ENCODE peak calls at places on chromosomes 4 and X, in seven cellular contexts. One of them, this sample, is unnamed.

GRCh38 chr4:153668647-153669046 is 15.4 kb upstream of the TLR2 start:
- DNase-seq in stomach: no peak
- DNase-seq in heart left ventricle: no peak
- DNase-seq in tibial nerve: no peak
- DNase-seq in uterus: no peak
- DNase-seq in body of pancreas: no peak
- DNase-seq in adrenal gland: no peak
- DNase-seq in this sample: no peak

GRCh38 chr4:148834804-148835598 is 392.8 kb upstream of the NR3C2 start:
- DNase-seq in stomach: no peak
- DNase-seq in heart left ventricle: no peak
- DNase-seq in tibial nerve: no peak
- DNase-seq in uterus: no peak
- DNase-seq in body of pancreas: no peak
- DNase-seq in adrenal gland: no peak
- DNase-seq in this sample: no peak

GRCh38 chr4:41288254-41288653 is 31.5 kb downstream of the UCHL1 start:
- DNase-seq in stomach: no peak
- DNase-seq in heart left ventricle: no peak
- DNase-seq in tibial nerve: no peak
- DNase-seq in uterus: no peak
- DNase-seq in body of pancreas: no peak
- DNase-seq in adrenal gland: no peak
- DNase-seq in this sample: no peak

GRCh38 chr4:138242076-138242829 is at the start of gene SLC7A11:
- DNase-seq in stomach: peak
- DNase-seq in heart left ventricle: no peak
- DNase-seq in tibial nerve: peak
- DNase-seq in uterus: peak
- DNase-seq in body of pancreas: peak
- DNase-seq in adrenal gland: peak
- DNase-seq in this sample: peak

GRCh38 chr4:178633263-178633662 is 1191.0 kb upstream of the AGA start:
- DNase-seq in stomach: no peak
- DNase-seq in heart left ventricle: no peak
- DNase-seq in tibial nerve: no peak
- DNase-seq in uterus: no peak
- DNase-seq in body of pancreas: no peak
- DNase-seq in adrenal gland: no peak
- DNase-seq in this sample: no peak

GRCh38 chr4:165384608-165385007 is 5.8 kb downstream of the CPE start:
- DNase-seq in stomach: no peak
- DNase-seq in heart left ventricle: no peak
- DNase-seq in tibial nerve: no peak
- DNase-seq in uterus: no peak
- DNase-seq in body of pancreas: no peak
- DNase-seq in adrenal gland: no peak
- DNase-seq in this sample: no peak

GRCh38 chr4:42605264-42605663 is 51.6 kb downstream of the ATP8A1 start:
- DNase-seq in stomach: no peak
- DNase-seq in heart left ventricle: no peak
- DNase-seq in tibial nerve: no peak
- DNase-seq in uterus: no peak
- DNase-seq in body of pancreas: no peak
- DNase-seq in adrenal gland: no peak
- DNase-seq in this sample: no peak

GRCh38 chr4:86032476-86033022 is 327.3 kb downstream of the MAPK10 start:
- DNase-seq in stomach: no peak
- DNase-seq in heart left ventricle: peak
- DNase-seq in tibial nerve: peak
- DNase-seq in uterus: peak
- DNase-seq in body of pancreas: no peak
- DNase-seq in adrenal gland: no peak
- DNase-seq in this sample: no peak

GRCh38 chr4:24980064-24980690 is 50.6 kb downstream of the LGI2 start:
- DNase-seq in stomach: peak
- DNase-seq in heart left ventricle: peak
- DNase-seq in tibial nerve: peak
- DNase-seq in uterus: peak
- DNase-seq in body of pancreas: peak
- DNase-seq in adrenal gland: peak
- DNase-seq in this sample: no peak

GRCh38 chr4:42048394-42048793 is 58.1 kb downstream of the SLC30A9 start:
- DNase-seq in stomach: no peak
- DNase-seq in heart left ventricle: no peak
- DNase-seq in tibial nerve: no peak
- DNase-seq in uterus: no peak
- DNase-seq in body of pancreas: no peak
- DNase-seq in adrenal gland: no peak
- DNase-seq in this sample: no peak

GRCh38 chr4:44425614-44426208 is 22.9 kb downstream of the KCTD8 start:
- DNase-seq in stomach: no peak
- DNase-seq in heart left ventricle: no peak
- DNase-seq in tibial nerve: no peak
- DNase-seq in uterus: no peak
- DNase-seq in body of pancreas: no peak
- DNase-seq in adrenal gland: no peak
- DNase-seq in this sample: no peak

GRCh38 chrX:29862126-29862664 is 353.2 kb upstream of the MAGEB2 start:
- DNase-seq in stomach: no peak
- DNase-seq in heart left ventricle: no peak
- DNase-seq in tibial nerve: no peak
- DNase-seq in uterus: no peak
- DNase-seq in body of pancreas: no peak
- DNase-seq in adrenal gland: no peak
- DNase-seq in this sample: no peak

GRCh38 chrX:1212532-1212931 is at the start of gene CRLF2:
- DNase-seq in stomach: no peak
- DNase-seq in heart left ventricle: no peak
- DNase-seq in tibial nerve: no peak
- DNase-seq in uterus: no peak
- DNase-seq in body of pancreas: no peak
- DNase-seq in adrenal gland: no peak
- DNase-seq in this sample: no peak

GRCh38 chr4:72006576-72006975 is 25.2 kb upstream of the NPFFR2 start:
- DNase-seq in stomach: no peak
- DNase-seq in heart left ventricle: no peak
- DNase-seq in tibial nerve: no peak
- DNase-seq in uterus: no peak
- DNase-seq in body of pancreas: no peak
- DNase-seq in adrenal gland: no peak
- DNase-seq in this sample: no peak

GRCh38 chr4:82469776-82470345 is 39.5 kb downstream of the ENOPH1 start:
- DNase-seq in stomach: no peak
- DNase-seq in heart left ventricle: no peak
- DNase-seq in tibial nerve: no peak
- DNase-seq in uterus: no peak
- DNase-seq in body of pancreas: no peak
- DNase-seq in adrenal gland: peak
- DNase-seq in this sample: no peak

GRCh38 chr4:66649236-66649635 is 896.1 kb downstream of the CENPC start:
- DNase-seq in stomach: no peak
- DNase-seq in heart left ventricle: no peak
- DNase-seq in tibial nerve: no peak
- DNase-seq in uterus: no peak
- DNase-seq in body of pancreas: no peak
- DNase-seq in adrenal gland: no peak
- DNase-seq in this sample: no peak

GRCh38 chrX:44705817-44706551 is 137.8 kb upstream of the DUSP21 start:
- DNase-seq in stomach: no peak
- DNase-seq in heart left ventricle: no peak
- DNase-seq in tibial nerve: no peak
- DNase-seq in uterus: no peak
- DNase-seq in body of pancreas: no peak
- DNase-seq in adrenal gland: no peak
- DNase-seq in this sample: no peak

GRCh38 chrX:16970977-16971376 is 24.5 kb downstream of the REPS2 start:
- DNase-seq in stomach: no peak
- DNase-seq in heart left ventricle: no peak
- DNase-seq in tibial nerve: no peak
- DNase-seq in uterus: no peak
- DNase-seq in body of pancreas: no peak
- DNase-seq in adrenal gland: no peak
- DNase-seq in this sample: no peak

GRCh38 chr4:155473420-155474095 is 96.8 kb upstream of the MAP9 start:
- DNase-seq in stomach: no peak
- DNase-seq in heart left ventricle: no peak
- DNase-seq in tibial nerve: no peak
- DNase-seq in uterus: no peak
- DNase-seq in body of pancreas: no peak
- DNase-seq in adrenal gland: no peak
- DNase-seq in this sample: no peak

GRCh38 chr4:93029774-93030173 is 726.0 kb downstream of the GRID2 start:
- DNase-seq in stomach: no peak
- DNase-seq in heart left ventricle: no peak
- DNase-seq in tibial nerve: no peak
- DNase-seq in uterus: no peak
- DNase-seq in body of pancreas: no peak
- DNase-seq in adrenal gland: no peak
- DNase-seq in this sample: no peak

GRCh38 chr4:89299153-89299789 is 8.3 kb downstream of the GPRIN3 start:
- DNase-seq in stomach: no peak
- DNase-seq in heart left ventricle: no peak
- DNase-seq in tibial nerve: no peak
- DNase-seq in uterus: no peak
- DNase-seq in body of pancreas: no peak
- DNase-seq in adrenal gland: no peak
- DNase-seq in this sample: no peak

GRCh38 chrX:153560466-153560865 is 38.5 kb downstream of the CCNQ start:
- DNase-seq in stomach: no peak
- DNase-seq in heart left ventricle: no peak
- DNase-seq in tibial nerve: no peak
- DNase-seq in uterus: no peak
- DNase-seq in body of pancreas: no peak
- DNase-seq in adrenal gland: no peak
- DNase-seq in this sample: no peak

GRCh38 chr4:126986828-126987227 is 645.9 kb upstream of the INTU start:
- DNase-seq in stomach: no peak
- DNase-seq in heart left ventricle: no peak
- DNase-seq in tibial nerve: no peak
- DNase-seq in uterus: no peak
- DNase-seq in body of pancreas: no peak
- DNase-seq in adrenal gland: no peak
- DNase-seq in this sample: no peak

GRCh38 chr4:126991965-126992364 is 640.8 kb upstream of the INTU start:
- DNase-seq in stomach: no peak
- DNase-seq in heart left ventricle: no peak
- DNase-seq in tibial nerve: no peak
- DNase-seq in uterus: no peak
- DNase-seq in body of pancreas: no peak
- DNase-seq in adrenal gland: no peak
- DNase-seq in this sample: no peak

GRCh38 chr4:126986005-126986404 is 646.8 kb upstream of the INTU start:
- DNase-seq in stomach: no peak
- DNase-seq in heart left ventricle: no peak
- DNase-seq in tibial nerve: no peak
- DNase-seq in uterus: no peak
- DNase-seq in body of pancreas: no peak
- DNase-seq in adrenal gland: no peak
- DNase-seq in this sample: no peak
- TF ChIP-seq POLR2A in stomach: no peak
- TF ChIP-seq POLR2A in heart left ventricle: no peak
- TF ChIP-seq POLR2A in tibial nerve: no peak
- TF ChIP-seq POLR2A in uterus: no peak
- TF ChIP-seq POLR2A in body of pancreas: no peak
- TF ChIP-seq POLR2A in adrenal gland: no peak
- TF ChIP-seq POLR2A in this sample: no peak

GRCh38 chr4:37389967-37390580 is 145.5 kb downstream of the NWD2 start:
- DNase-seq in stomach: no peak
- DNase-seq in heart left ventricle: no peak
- DNase-seq in tibial nerve: peak
- DNase-seq in uterus: no peak
- DNase-seq in body of pancreas: peak
- DNase-seq in adrenal gland: no peak
- DNase-seq in this sample: no peak
- TF ChIP-seq CTCF in stomach: peak
- TF ChIP-seq CTCF in heart left ventricle: peak
- TF ChIP-seq CTCF in tibial nerve: peak
- TF ChIP-seq CTCF in uterus: peak
- TF ChIP-seq CTCF in body of pancreas: peak
- TF ChIP-seq CTCF in adrenal gland: peak
- TF ChIP-seq CTCF in this sample: peak

DNA sequence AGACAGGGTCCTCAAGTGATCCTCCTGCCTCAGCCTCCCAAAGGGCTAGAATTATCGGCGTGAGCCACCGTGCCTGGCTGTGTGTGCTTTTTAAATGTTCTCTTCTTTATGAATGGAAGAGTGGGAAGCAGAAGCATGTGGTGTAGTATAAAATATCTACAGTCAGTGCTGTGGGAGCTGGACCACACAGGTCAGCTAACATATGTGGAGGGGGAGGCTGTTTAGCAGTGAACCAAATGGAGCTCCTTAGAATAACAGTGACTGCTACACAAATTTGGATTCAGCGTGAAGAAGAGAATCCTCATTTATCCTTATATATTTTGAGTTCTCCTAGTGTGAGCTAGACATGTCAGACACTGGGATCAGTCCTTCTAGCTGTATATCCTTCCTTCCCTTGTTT is 3.2 kb downstream of the SNX25 start:
- DNase-seq in stomach: no peak
- DNase-seq in heart left ventricle: no peak
- DNase-seq in tibial nerve: no peak
- DNase-seq in uterus: no peak
- DNase-seq in body of pancreas: no peak
- DNase-seq in adrenal gland: no peak
- DNase-seq in this sample: no peak
- H3K4me3 ChIP-seq in stomach: no peak
- H3K4me3 ChIP-seq in heart left ventricle: no peak
- H3K4me3 ChIP-seq in tibial nerve: no peak
- H3K4me3 ChIP-seq in uterus: no peak
- H3K4me3 ChIP-seq in body of pancreas: no peak
- H3K4me3 ChIP-seq in adrenal gland: no peak
- H3K4me3 ChIP-seq in this sample: no peak

DNA sequence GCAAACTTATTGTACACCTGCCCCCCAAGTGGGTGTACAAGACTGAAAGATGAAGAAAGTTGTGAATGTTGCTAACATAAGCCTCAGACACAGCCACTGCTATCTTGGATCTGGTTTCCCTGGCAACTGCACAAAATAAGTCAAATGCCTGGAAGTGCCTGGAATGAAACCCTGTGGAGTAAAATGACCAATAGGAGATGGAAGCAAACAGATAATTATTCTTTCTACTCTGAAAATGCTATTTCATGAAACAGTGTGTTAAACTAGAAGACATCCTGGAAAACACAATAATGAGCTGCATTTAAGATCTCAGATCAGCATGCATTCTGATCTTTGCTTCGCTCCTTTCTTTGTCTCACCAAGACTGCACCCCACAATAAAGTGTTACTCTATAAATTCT is 1016.0 kb downstream of the ARAP2 start:
- DNase-seq in stomach: no peak
- DNase-seq in heart left ventricle: no peak
- DNase-seq in tibial nerve: no peak
- DNase-seq in uterus: no peak
- DNase-seq in body of pancreas: no peak
- DNase-seq in adrenal gland: no peak
- DNase-seq in this sample: no peak
- TF ChIP-seq POLR2A in stomach: no peak
- TF ChIP-seq POLR2A in heart left ventricle: no peak
- TF ChIP-seq POLR2A in tibial nerve: no peak
- TF ChIP-seq POLR2A in uterus: no peak
- TF ChIP-seq POLR2A in body of pancreas: no peak
- TF ChIP-seq POLR2A in adrenal gland: no peak
- TF ChIP-seq POLR2A in this sample: no peak

This sample was measured in breast epithelium.